ENCODE peak calls at places on chromosomes 13 and 19, in eight cellular contexts. L, B, J, Z, I, V, P and X are unnamed samples. For H3K36me3, the result is how much of the 10 kb centered on the place peaks cover.

GRCh38 chr19:30883071-30883470 is 466.2 kb downstream of the TSHZ3 start:
- DNase-seq in L (no peak), B (no peak), J (no peak), Z (no peak), I (no peak), V (no peak), P (no peak), X (no peak)

GRCh38 chr13:84399320-84400085 is 517.2 kb upstream of the SLITRK1 start:
- DNase-seq in L (no peak), B (no peak), J (no peak), Z (no peak), I (no peak), V (no peak), P (no peak), X (no peak)

GRCh38 chr13:46893820-46894533 is 2.9 kb downstream of the HTR2A start:
- DNase-seq in L (peak), B (no peak), J (peak), Z (peak), I (peak), V (peak), P (peak), X (peak)

GRCh38 chr13:91774397-91774796 is 376.0 kb downstream of the GPC5 start:
- DNase-seq in L (no peak), B (no peak), J (no peak), Z (no peak), I (no peak), V (no peak), P (no peak), X (no peak)

GRCh38 chr13:32426191-32426980 is 1.5 kb downstream of the N4BP2L1 start:
- DNase-seq in L (no peak), B (no peak), J (no peak), Z (peak), I (no peak), V (no peak), P (peak), X (no peak)

GRCh38 chr13:86757236-86757978 is 913.8 kb upstream of the SLITRK5 start:
- DNase-seq in L (no peak), B (no peak), J (no peak), Z (no peak), I (no peak), V (peak), P (no peak), X (no peak)

GRCh38 chr19:17079710-17080440 is 4.3 kb downstream of the MYO9B start:
- DNase-seq in L (peak), B (peak), J (peak), Z (peak), I (no peak), V (no peak), P (peak), X (peak)

GRCh38 chr13:20492641-20493040 is 33.0 kb downstream of the CRYL1 start:
- DNase-seq in L (no peak), B (no peak), J (no peak), Z (no peak), I (peak), V (no peak), P (peak), X (no peak)

GRCh38 chr13:65594255-65594654 is 1635.9 kb downstream of the PCDH9 start:
- DNase-seq in L (no peak), B (no peak), J (no peak), Z (no peak), I (no peak), V (no peak), P (no peak), X (no peak)

GRCh38 chr19:6866646-6867255 is 20.6 kb upstream of the ADGRE1 start:
- DNase-seq in L (no peak), B (no peak), J (no peak), Z (no peak), I (no peak), V (no peak), P (peak), X (no peak)

GRCh38 chr19:38666662-38667448 is 19.4 kb downstream of the ACTN4 start:
- DNase-seq in L (no peak), B (no peak), J (no peak), Z (no peak), I (no peak), V (no peak), P (peak), X (no peak)

GRCh38 chr13:97758317-97758716 is 195.2 kb upstream of the IPO5 start:
- DNase-seq in L (no peak), B (peak), J (no peak), Z (no peak), I (no peak), V (no peak), P (no peak), X (no peak)

GRCh38 chr13:46571189-46571901 is 18.4 kb downstream of the LRCH1 start:
- DNase-seq in L (no peak), B (no peak), J (no peak), Z (no peak), I (no peak), V (no peak), P (no peak), X (no peak)

GRCh38 chr19:17739121-17739875 is 12.0 kb upstream of the FCHO1 start:
- DNase-seq in L (no peak), B (no peak), J (no peak), Z (no peak), I (peak), V (no peak), P (peak), X (no peak)

GRCh38 chr19:45659096-45659729 is 8.8 kb upstream of the GIPR start:
- DNase-seq in L (no peak), B (no peak), J (no peak), Z (no peak), I (no peak), V (no peak), P (no peak), X (no peak)

GRCh38 chr19:58386166-58386575 is 898 bp upstream of the RPS5 start:
- DNase-seq in L (no peak), B (no peak), J (peak), Z (no peak), I (no peak), V (no peak), P (no peak), X (no peak)

GRCh38 chr13:114108141-114108761 is 24.2 kb downstream of the RASA3 start:
- DNase-seq in L (peak), B (no peak), J (no peak), Z (no peak), I (no peak), V (no peak), P (peak), X (peak)

GRCh38 chr19:6250024-6250605 is 29.7 kb downstream of the MLLT1 start:
- DNase-seq in L (no peak), B (no peak), J (no peak), Z (no peak), I (no peak), V (no peak), P (no peak), X (no peak)

GRCh38 chr13:52751196-52751595 is 11.6 kb upstream of the CNMD start:
- DNase-seq in L (no peak), B (no peak), J (no peak), Z (no peak), I (no peak), V (peak), P (no peak), X (no peak)

GRCh38 chr19:33868076-33868735 is 71.5 kb downstream of the KCTD15 start:
- DNase-seq in L (no peak), B (peak), J (no peak), Z (no peak), I (no peak), V (no peak), P (no peak), X (no peak)

GRCh38 chr13:44174769-44175425 is 198.7 kb upstream of the SERP2 start:
- DNase-seq in L (no peak), B (peak), J (no peak), Z (peak), I (peak), V (no peak), P (no peak), X (no peak)

GRCh38 chr19:19465436-19466070 is 49.8 kb downstream of the TSSK6 start:
- DNase-seq in L (no peak), B (no peak), J (no peak), Z (no peak), I (no peak), V (no peak), P (no peak), X (no peak)

GRCh38 chr19:18046066-18046718 is 38.2 kb downstream of the ARRDC2 start:
- DNase-seq in L (no peak), B (no peak), J (no peak), Z (no peak), I (peak), V (no peak), P (peak), X (no peak)

GRCh38 chr13:99948907-99949656 is 22.5 kb downstream of the ZIC5 start:
- DNase-seq in L (no peak), B (no peak), J (no peak), Z (no peak), I (no peak), V (no peak), P (no peak), X (no peak)

GRCh38 chr13:105165449-105166125 is 1369.9 kb downstream of the EFNB2 start:
- DNase-seq in L (no peak), B (no peak), J (no peak), Z (no peak), I (no peak), V (no peak), P (peak), X (no peak)

GRCh38 chr13:65889368-65889767 is 1340.8 kb downstream of the PCDH9 start:
- DNase-seq in L (no peak), B (no peak), J (no peak), Z (no peak), I (no peak), V (no peak), P (no peak), X (no peak)

GRCh38 chr19:1527650-1528309 is 3.9 kb downstream of the PLK5 start:
- DNase-seq in L (no peak), B (no peak), J (no peak), Z (no peak), I (no peak), V (no peak), P (no peak), X (no peak)

GRCh38 chr13:110297011-110297410 is 9.9 kb downstream of the COL4A1 start:
- DNase-seq in L (peak), B (no peak), J (no peak), Z (no peak), I (no peak), V (no peak), P (no peak), X (no peak)

GRCh38 chr13:110298221-110298565 is 8.8 kb downstream of the COL4A1 start:
- DNase-seq in L (no peak), B (no peak), J (no peak), Z (no peak), I (no peak), V (no peak), P (no peak), X (no peak)

GRCh38 chr13:110300090-110300815 is 6.7 kb downstream of the COL4A1 start:
- DNase-seq in L (no peak), B (no peak), J (no peak), Z (no peak), I (no peak), V (no peak), P (no peak), X (no peak)

GRCh38 chr13:110298566-110299321 is 8.2 kb downstream of the COL4A1 start:
- DNase-seq in L (peak), B (no peak), J (peak), Z (no peak), I (no peak), V (no peak), P (no peak), X (no peak)

GRCh38 chr13:110297771-110298170 is 9.2 kb downstream of the COL4A1 start:
- DNase-seq in L (no peak), B (no peak), J (no peak), Z (no peak), I (no peak), V (no peak), P (no peak), X (no peak)
- H3K36me3 ChIP-seq in L (under half), B (under half), J (under half), Z (under half), I (under half), V (under half), P (under half), X (under half)

DNA sequence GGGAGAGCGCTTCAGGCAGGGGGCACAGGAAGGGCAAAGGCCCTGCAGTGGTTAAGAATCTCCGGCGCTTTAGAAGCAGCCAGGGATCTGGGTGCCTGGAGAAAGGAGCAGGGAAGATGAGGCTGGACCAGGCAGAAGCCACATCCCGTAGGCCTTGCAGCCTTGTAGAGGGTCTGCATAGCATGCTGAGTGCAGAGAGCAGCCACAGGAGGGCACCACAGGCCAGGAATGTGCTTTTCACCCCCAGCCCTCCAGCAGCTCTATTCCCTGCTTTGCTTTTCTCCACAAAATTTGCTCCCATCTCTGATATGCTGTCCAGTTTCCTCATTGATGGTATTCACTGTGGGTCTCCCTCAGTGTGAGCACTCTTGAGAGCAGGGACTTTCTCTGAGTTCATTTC is 5.7 kb downstream of the WDR62 start:
- DNase-seq in L (no peak), B (no peak), J (no peak), Z (peak), I (peak), V (no peak), P (peak), X (no peak)
- TF ChIP-seq EP300 in L (no peak), B (no peak), J (no peak), Z (no peak), I (no peak), V (no peak), P (no peak), X (no peak)

DNA sequence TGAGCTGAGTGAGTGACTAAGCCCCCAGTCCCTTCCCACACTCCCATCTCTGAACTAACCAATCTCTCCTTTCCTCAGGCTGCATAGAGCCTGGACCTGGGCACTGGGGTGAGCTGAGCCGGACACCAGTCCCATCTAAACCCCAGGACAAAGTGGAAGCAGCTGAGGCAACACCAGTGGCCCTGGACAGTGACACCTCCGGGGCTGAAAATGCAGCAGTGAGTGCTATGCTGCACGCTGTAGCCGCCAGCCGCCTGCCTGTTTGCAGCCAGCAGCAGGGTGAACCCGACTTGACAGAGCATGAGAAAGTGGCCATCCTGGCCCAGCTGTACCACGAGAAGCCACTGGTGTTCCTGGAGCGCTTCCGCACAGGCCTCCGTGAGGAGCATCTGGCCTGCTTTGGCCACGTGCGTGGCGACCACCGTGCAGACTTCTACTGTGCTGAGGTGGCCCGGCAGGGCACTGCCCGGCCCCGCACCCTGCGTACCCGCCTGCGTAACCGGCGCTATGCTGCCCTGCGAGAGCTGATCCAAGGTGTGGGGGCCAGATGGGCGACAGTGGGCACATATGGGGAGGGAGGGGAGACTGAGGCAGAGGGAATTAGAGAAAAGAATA is 6.4 kb downstream of the CCDC97 start:
- DNase-seq in L (no peak), B (no peak), J (no peak), Z (no peak), I (no peak), V (no peak), P (no peak), X (no peak)
- H3K36me3 ChIP-seq in L (under half), B (under half), J (under half), Z (under half), I (half or more), V (under half), P (under half), X (half or more)

GRCh38 chr19:50567052-50567841 is 988 bp downstream of the LRRC4B start:
- DNase-seq in L (no peak), B (no peak), J (no peak), Z (no peak), I (peak), V (no peak), P (no peak), X (no peak)
- TF ChIP-seq EP300 in L (no peak), B (no peak), J (no peak), Z (no peak), I (no peak), V (no peak), P (no peak), X (no peak)

DNA sequence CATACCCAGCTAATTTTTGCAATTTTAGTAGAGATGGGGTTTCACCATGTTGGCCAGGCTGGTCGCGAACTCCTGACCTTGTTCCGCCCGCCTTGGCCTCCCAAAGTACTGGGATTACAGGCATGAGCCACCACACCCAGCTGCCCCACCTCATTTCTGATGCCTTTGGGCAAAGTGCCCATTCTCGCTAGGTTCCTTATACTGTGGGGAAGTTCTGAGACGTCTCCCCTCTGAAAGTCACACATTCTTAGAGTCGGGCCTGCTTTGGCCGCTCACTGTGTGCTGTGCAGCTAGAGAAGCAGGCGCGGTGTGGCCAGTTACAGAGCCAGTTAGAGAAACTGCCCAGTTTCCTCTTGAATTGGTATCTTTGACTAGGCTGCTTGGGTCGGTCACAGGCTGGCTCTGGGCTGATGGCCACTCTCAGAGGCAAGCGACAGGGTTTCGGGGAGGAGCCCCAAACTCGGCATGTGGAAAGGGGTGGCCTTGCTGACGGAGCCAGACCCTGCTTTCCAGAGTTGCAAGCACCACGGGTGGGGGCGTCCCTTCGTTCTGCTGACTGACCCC is 18.0 kb downstream of the PRAM1 start:
- DNase-seq in L (no peak), B (no peak), J (no peak), Z (peak), I (no peak), V (no peak), P (peak), X (no peak)
- H3K36me3 ChIP-seq in L (under half), B (half or more), J (under half), Z (under half), I (half or more), V (half or more), P (under half), X (half or more)

GRCh38 chr13:107119989-107120881 is 552.3 kb upstream of the ARGLU1 start:
- DNase-seq in L (no peak), B (no peak), J (no peak), Z (no peak), I (no peak), V (no peak), P (no peak), X (no peak)

GRCh38 chr13:107124730-107125129 is 556.8 kb upstream of the ARGLU1 start:
- DNase-seq in L (no peak), B (no peak), J (no peak), Z (no peak), I (no peak), V (no peak), P (no peak), X (no peak)

GRCh38 chr13:107121793-107122192 is 553.9 kb upstream of the ARGLU1 start:
- DNase-seq in L (no peak), B (no peak), J (no peak), Z (no peak), I (no peak), V (no peak), P (no peak), X (no peak)

DNA sequence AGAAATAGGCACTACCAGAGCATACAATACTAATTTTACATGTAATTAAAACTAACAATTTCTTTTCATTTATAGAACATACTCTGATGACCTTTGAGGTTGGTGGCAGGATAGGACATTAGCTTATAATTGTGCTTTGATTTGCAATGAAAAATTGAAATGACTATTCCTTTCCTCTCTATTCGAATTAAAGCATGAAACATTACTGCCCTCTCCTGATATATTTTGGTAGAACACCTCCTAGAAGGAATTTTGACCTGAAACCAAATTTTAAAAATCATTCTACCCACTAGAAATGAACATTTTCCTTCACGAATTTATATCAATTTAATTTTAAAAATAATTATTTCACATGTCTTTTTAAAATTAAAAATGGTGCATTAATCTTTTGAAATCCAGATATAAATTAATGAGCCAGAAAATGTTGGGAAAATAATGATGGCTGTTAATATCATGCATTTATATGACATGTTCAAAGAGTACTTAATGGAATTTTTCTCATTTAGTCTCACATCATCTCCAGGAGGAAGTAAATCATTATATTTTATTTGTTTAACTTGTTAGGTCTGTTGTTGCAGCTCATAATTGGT is 556.3 kb upstream of the ARGLU1 start:
- DNase-seq in L (no peak), B (no peak), J (no peak), Z (no peak), I (no peak), V (no peak), P (no peak), X (no peak)
- TF ChIP-seq EP300 in L (no peak), B (no peak), J (no peak), Z (no peak), I (no peak), V (no peak), P (no peak), X (no peak)